ENCODE peak calls at places on chromosomes 6 and 20, in four cellular contexts. N, L, F and U are unnamed samples.

GRCh38 chr6:27757307-27757706 is 154.9 kb downstream of the OR2B2 start:
- DNase-seq in N (peak; percentile 35), L (no peak), F (peak; percentile 56), U (peak; percentile 75)

GRCh38 chr6:4581468-4582420 is 194.5 kb upstream of the CDYL start:
- DNase-seq in N (peak; percentile 13), L (peak; percentile 35), F (peak; percentile 84), U (no peak)

GRCh38 chr6:105243487-105243886 is 63.7 kb upstream of the POPDC3 start:
- DNase-seq in N (no peak), L (no peak), F (peak; percentile 10), U (no peak)

GRCh38 chr6:99745651-99746050 is 139.0 kb downstream of the PRDM13 start:
- DNase-seq in N (no peak), L (peak; percentile 2), F (peak; percentile 35), U (no peak)

GRCh38 chr20:21074605-21075336 is 31.4 kb downstream of the LINC00237 start:
- DNase-seq in N (no peak), L (peak; percentile 82), F (peak; percentile 16), U (no peak)

GRCh38 chr20:33043731-33044181 is 9.9 kb upstream of the BPIFB3 start:
- DNase-seq in N (no peak), L (no peak), F (no peak), U (no peak)

GRCh38 chr6:129605095-129605494 is 104.9 kb downstream of the ARHGAP18 start:
- DNase-seq in N (no peak), L (no peak), F (no peak), U (no peak)

GRCh38 chr6:32413427-32414047 is 6.6 kb upstream of the BTNL2 start:
- DNase-seq in N (peak; percentile 88), L (peak; percentile 83), F (peak; percentile 70), U (peak; percentile 87)

GRCh38 chr20:50518270-50518721 is 8.1 kb downstream of the PTPN1 start:
- DNase-seq in N (no peak), L (peak; percentile 51), F (peak; percentile 72), U (no peak)

GRCh38 chr6:68874747-68875146 is 239.7 kb downstream of the ADGRB3 start:
- DNase-seq in N (no peak), L (no peak), F (no peak), U (no peak)

GRCh38 chr20:41956316-41957050 is 338.3 kb upstream of the CHD6 start:
- DNase-seq in N (peak; percentile 44), L (peak; percentile 28), F (peak; percentile 3), U (peak; percentile 2)

GRCh38 chr6:33112148-33112547 is 36.4 kb downstream of the HLA-DPB1 start:
- DNase-seq in N (peak; percentile 64), L (peak; percentile 51), F (peak; percentile 74), U (peak; percentile 46)

GRCh38 chr20:36315545-36316351 is 9.6 kb downstream of the DLGAP4 start:
- DNase-seq in N (no peak), L (no peak), F (no peak), U (no peak)

GRCh38 chr6:79453558-79454042 is 83.6 kb downstream of the LCA5 start:
- DNase-seq in N (no peak), L (no peak), F (peak; percentile 84), U (no peak)

GRCh38 chr6:95413789-95414188 is 163.5 kb upstream of the MANEA start:
- DNase-seq in N (no peak), L (no peak), F (no peak), U (peak; percentile 52)

GRCh38 chr20:20624914-20625313 is 87.5 kb downstream of the RALGAPA2 start:
- DNase-seq in N (no peak), L (no peak), F (no peak), U (no peak)

GRCh38 chr6:8177721-8178120 is 75.4 kb upstream of the EEF1E1 start:
- DNase-seq in N (no peak), L (no peak), F (peak; percentile 18), U (no peak)

GRCh38 chr6:156313037-156313436 is 464.1 kb upstream of the ARID1B start:
- DNase-seq in N (no peak), L (no peak), F (no peak), U (no peak)

GRCh38 chr6:154865291-154865690 is 129.8 kb upstream of the TIAM2 start:
- DNase-seq in N (no peak), L (no peak), F (no peak), U (no peak)

GRCh38 chr6:108114861-108115597 is 40.5 kb upstream of the OSTM1 start:
- DNase-seq in N (peak; percentile 62), L (peak; percentile 34), F (peak; percentile 76), U (peak; percentile 87)

GRCh38 chr6:30349411-30350177 is 4.6 kb downstream of the RPP21 start:
- DNase-seq in N (no peak), L (no peak), F (no peak), U (no peak)

GRCh38 chr6:53065266-53066058 is at the start of gene FBXO9:
- DNase-seq in N (peak; percentile 85), L (peak; percentile 54), F (peak; percentile 78), U (peak; percentile 69)

GRCh38 chr20:1364106-1364505 is 28.7 kb downstream of the FKBP1A start:
- DNase-seq in N (no peak), L (no peak), F (no peak), U (no peak)

GRCh38 chr6:34174846-34175399 is 29.0 kb upstream of the GRM4 start:
- DNase-seq in N (no peak), L (no peak), F (no peak), U (peak; percentile 30)

GRCh38 chr6:19812512-19813119 is 24.6 kb upstream of the ID4 start:
- DNase-seq in N (peak; percentile 53), L (peak; percentile 60), F (peak; percentile 67), U (peak; percentile 66)

GRCh38 chr6:106370639-106371038 is 10.1 kb downstream of the CRYBG1 start:
- DNase-seq in N (no peak), L (peak; percentile 83), F (peak; percentile 7), U (no peak)

GRCh38 chr6:26362836-26363220 is 2.2 kb upstream of the BTN3A2 start:
- DNase-seq in N (no peak), L (no peak), F (no peak), U (no peak)

GRCh38 chr6:26363882-26364825 is 844 bp upstream of the BTN3A2 start:
- DNase-seq in N (peak; percentile 12), L (peak; percentile 39), F (peak; percentile 53), U (no peak)

GRCh38 chr6:26365633-26365995 is 616 bp downstream of the BTN3A2 start:
- DNase-seq in N (no peak), L (no peak), F (no peak), U (no peak)

GRCh38 chr6:26362093-26362835 is 2.7 kb upstream of the BTN3A2 start:
- DNase-seq in N (no peak), L (no peak), F (no peak), U (no peak)

GRCh38 chr6:26366504-26366903 is 1.5 kb downstream of the BTN3A2 start:
- DNase-seq in N (no peak), L (no peak), F (no peak), U (no peak)
- H3K4me3 ChIP-seq in N (no peak overlapping the region), L (no peak overlapping the region), F (peak overlapping the region; percentile 99), U (no peak overlapping the region)

DNA sequence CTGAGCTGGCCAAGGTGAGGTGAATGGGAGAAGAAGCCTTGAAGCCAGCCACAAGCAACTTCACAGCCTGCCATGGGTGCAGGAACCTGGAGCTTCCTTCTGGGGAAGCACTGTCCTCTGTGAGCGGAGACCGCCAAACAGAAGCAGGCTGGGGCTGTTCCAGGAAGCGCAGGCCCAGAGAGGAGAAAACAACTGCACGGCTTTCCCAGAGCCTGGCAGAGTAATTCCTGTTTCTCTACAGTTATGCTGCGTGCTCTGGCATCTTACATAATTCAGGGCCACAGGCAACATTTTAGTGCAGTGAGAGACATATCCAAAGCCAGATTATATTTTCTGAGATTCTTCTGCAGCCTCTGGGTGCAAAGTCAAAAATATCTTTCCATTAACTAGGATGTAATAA is 143.6 kb downstream of the F13A1 start:
- DNase-seq in N (no peak), L (no peak), F (no peak), U (no peak)
- H3K27ac ChIP-seq in N (no peak overlapping the region), L (no peak overlapping the region), F (no peak overlapping the region), U (no peak overlapping the region)

GRCh38 chr20:31535298-31535697 is 21.1 kb downstream of the HM13 start:
- DNase-seq in N (no peak), L (no peak), F (no peak), U (no peak)

GRCh38 chr20:31537859-31538245 is 23.6 kb downstream of the HM13 start:
- DNase-seq in N (no peak), L (no peak), F (no peak), U (no peak)

GRCh38 chr20:31536575-31536974 is 22.3 kb downstream of the HM13 start:
- DNase-seq in N (no peak), L (no peak), F (no peak), U (no peak)

GRCh38 chr20:31538327-31538726 is 24.1 kb downstream of the HM13 start:
- DNase-seq in N (no peak), L (no peak), F (no peak), U (no peak)

DNA sequence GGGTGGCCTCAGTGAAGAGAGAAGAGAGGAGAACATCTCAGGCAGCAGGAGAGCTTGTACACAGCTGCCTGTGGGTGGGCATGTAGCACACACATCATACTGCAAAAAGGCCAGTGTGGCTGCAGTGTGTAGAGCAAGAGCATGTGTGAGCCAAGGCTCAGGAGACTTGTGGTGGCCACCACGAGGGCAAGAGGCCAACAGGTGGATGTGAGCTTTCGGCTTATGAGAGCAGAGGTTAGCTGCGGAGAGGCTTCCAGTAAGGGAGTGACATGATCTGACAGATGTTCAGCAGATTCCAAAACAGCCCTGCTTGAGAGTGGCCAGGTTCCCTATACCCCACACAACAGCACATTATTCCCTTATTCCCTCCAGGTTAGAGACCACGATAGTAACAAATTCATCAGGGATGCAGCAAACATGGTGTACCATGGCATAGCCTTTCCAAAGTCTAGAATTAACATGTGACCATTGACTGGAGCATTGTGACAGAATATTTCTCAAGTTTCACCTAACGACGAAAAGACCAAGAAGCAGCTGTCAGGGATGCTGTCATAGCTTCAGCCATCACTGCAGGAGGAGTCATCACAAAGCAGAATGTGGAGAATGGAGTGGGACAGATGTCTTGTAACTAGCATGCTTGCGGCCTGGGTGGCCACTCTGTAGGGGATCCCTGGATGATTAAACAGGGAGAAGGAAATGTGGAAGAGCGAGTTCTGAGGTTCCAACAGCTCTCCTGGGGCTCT is 23.0 kb downstream of the HM13 start:
- DNase-seq in N (no peak), L (no peak), F (no peak), U (no peak)
- TF ChIP-seq EZH2phosphoT487 in N (no peak), L (no peak), F (no peak), U (no peak)

GRCh38 chr6:2950713-2951112 is 20.7 kb downstream of the SERPINB6 start:
- DNase-seq in N (no peak), L (peak; percentile 19), F (no peak), U (no peak)

GRCh38 chr6:2951723-2952122 is 19.6 kb downstream of the SERPINB6 start:
- DNase-seq in N (no peak), L (no peak), F (no peak), U (peak; percentile 35)

GRCh38 chr6:2949536-2950083 is 21.8 kb downstream of the SERPINB6 start:
- DNase-seq in N (no peak), L (no peak), F (no peak), U (no peak)

GRCh38 chr6:2953098-2953497 is 18.3 kb downstream of the SERPINB6 start:
- DNase-seq in N (no peak), L (no peak), F (no peak), U (no peak)

DNA sequence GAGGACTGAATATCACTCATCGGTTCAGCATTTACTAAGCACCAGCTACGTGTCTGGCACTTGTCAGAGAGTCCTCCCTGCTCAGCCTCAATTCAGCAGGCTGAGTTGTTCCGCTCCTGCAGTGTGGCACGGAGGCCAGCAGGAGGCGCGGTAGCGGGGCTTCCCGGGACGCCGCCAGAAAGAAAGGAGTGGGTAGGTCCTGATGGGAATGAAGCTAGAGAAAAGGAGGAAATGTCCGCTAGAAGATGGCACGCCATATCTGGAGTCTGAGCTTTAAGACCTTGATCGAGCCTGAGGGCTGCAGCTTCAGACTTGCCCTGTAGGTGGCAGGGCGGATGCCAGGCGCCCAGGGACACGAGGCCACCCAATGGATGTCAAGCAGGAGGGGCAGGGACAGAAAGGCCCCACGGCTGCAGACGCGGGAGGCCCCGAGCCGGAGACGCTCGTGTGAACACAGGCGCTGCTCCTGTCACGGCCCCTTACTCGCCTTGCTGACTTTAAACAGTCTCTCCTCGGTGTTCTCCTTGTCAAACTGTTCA is 18.7 kb downstream of the SERPINB6 start:
- DNase-seq in N (peak; percentile 85), L (peak; percentile 76), F (peak; percentile 93), U (peak; percentile 95)
- H3K4me3 ChIP-seq in N (no peak overlapping the region), L (no peak overlapping the region), F (peak overlapping the region; percentile 4), U (peak overlapping the region; percentile 13)